ENCODE peak calls at places on chromosomes 16 and 17, in seven cellular contexts. M is HCT116, R is WTC11, I is HEK293T, E is HepG2, S is K562, B is GM12878. Z is an unnamed sample.

GRCh38 chr16:79437764-79438728 is 162.5 kb downstream of the MAF start:
- DNase-seq in R (peak), E (no peak), M (no peak), S (no peak), I (no peak), B (no peak), Z (no peak)

GRCh38 chr17:21272881-21273839 is 11.4 kb upstream of the MAP2K3 start:
- DNase-seq in R (no peak), B (no peak), S (peak), I (no peak), E (no peak), M (no peak), Z (no peak)

GRCh38 chr17:29369831-29370735 is 20.1 kb upstream of the TAOK1 start:
- DNase-seq in B (peak), R (peak), I (peak), S (peak), E (peak), M (peak), Z (no peak)

GRCh38 chr17:44117351-44117750 is 6.1 kb downstream of the HDAC5 start:
- DNase-seq in B (no peak), M (no peak), E (no peak), R (no peak), S (no peak), I (no peak), Z (no peak)

GRCh38 chr17:4708436-4708835 is 2.0 kb upstream of the ARRB2 start:
- DNase-seq in B (no peak), M (no peak), S (no peak), E (peak), I (no peak), R (peak), Z (peak)

GRCh38 chr17:49198206-49198605 is 12.2 kb downstream of the GNGT2 start:
- DNase-seq in I (no peak), S (no peak), E (no peak), R (no peak), B (no peak), M (no peak), Z (no peak)

GRCh38 chr17:7707858-7708750 is 3.1 kb downstream of the EFNB3 start:
- DNase-seq in I (no peak), B (no peak), R (no peak), M (no peak), S (no peak), E (no peak), Z (no peak)

GRCh38 chr17:44972953-44973352 is 4.8 kb upstream of the C1QL1 start:
- DNase-seq in R (no peak), M (no peak), S (no peak), E (peak), B (no peak), I (no peak), Z (no peak)

GRCh38 chr16:85093705-85094104 is 18.6 kb downstream of the CIBAR2 start:
- DNase-seq in S (peak), E (no peak), I (no peak), M (no peak), B (no peak), R (no peak), Z (no peak)

GRCh38 chr17:62869885-62870580 is 61.9 kb upstream of the MARCHF10 start:
- DNase-seq in S (no peak), R (peak), E (no peak), B (no peak), M (no peak), I (peak), Z (peak)

GRCh38 chr17:15354256-15354655 is 12.9 kb upstream of the TEKT3 start:
- DNase-seq in E (peak), R (no peak), S (no peak), B (no peak), I (no peak), M (no peak), Z (no peak)

GRCh38 chr17:7014995-7015586 is 2.7 kb downstream of the RNASEK start:
- DNase-seq in I (no peak), E (no peak), R (no peak), B (peak), S (no peak), M (no peak), Z (no peak)

GRCh38 chr17:1829579-1830257 is at the start of the genes RPA1 and SMYD4:
- DNase-seq in E (peak), R (peak), I (peak), S (peak), B (peak), M (peak), Z (peak)

GRCh38 chr17:34997355-34997862 is 17.1 kb downstream of the LIG3 start:
- DNase-seq in M (no peak), B (no peak), I (no peak), E (no peak), R (no peak), S (no peak), Z (no peak)
- TF ChIP-seq SP1 in M (no peak), B (no peak), I (no peak), E (no peak), R (no peak), S (no peak), Z (no peak)

DNA sequence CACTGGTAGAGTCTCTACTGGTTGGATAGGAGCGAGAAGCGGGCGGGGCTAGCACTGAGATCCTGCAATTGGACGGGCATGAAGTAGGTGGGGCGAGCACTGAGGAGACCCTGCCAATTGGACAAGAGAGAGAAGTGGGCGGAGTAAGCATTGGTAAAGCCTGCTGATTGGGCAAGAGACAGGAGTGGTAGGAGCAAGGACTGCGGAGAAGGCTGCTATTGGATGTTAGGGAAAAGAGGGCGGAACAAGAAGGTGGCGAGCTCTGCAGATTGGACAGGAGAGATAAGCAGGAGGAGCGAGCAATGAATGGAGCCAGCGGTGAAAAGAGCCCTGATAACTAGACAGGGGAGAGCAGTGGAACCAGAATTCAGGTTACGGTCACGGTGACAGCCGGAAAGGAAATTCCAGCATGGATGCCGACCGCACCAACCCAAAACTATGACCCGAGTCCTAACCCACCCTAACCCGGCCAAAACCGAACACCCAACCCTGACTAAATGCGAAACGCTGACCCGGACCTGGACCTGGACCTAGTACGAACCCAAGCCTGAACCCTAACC is 4.8 kb downstream of the SCGB1C2 start:
- DNase-seq in R (no peak), M (peak), S (no peak), I (peak), E (peak), B (no peak), Z (no peak)
- TF ChIP-seq SP1 in R (no peak), M (no peak), S (no peak), I (no peak), E (no peak), B (no peak), Z (no peak)

GRCh38 chr16:54284319-54284930 is 2.2 kb downstream of the IRX3 start:
- DNase-seq in M (no peak), S (no peak), E (no peak), R (peak), I (no peak), B (no peak), Z (no peak)

GRCh38 chr16:54286067-54286329 is 589 bp downstream of the IRX3 start:
- DNase-seq in E (no peak), I (no peak), R (no peak), S (no peak), B (no peak), M (no peak), Z (no peak)

GRCh38 chr16:54284931-54285413 is 1.6 kb downstream of the IRX3 start:
- DNase-seq in M (no peak), R (peak), B (no peak), E (no peak), S (no peak), I (no peak), Z (peak)

GRCh38 chr16:54286330-54287017 is at the start of gene IRX3:
- DNase-seq in E (peak), I (peak), S (no peak), B (no peak), R (peak), M (peak), Z (peak)

DNA sequence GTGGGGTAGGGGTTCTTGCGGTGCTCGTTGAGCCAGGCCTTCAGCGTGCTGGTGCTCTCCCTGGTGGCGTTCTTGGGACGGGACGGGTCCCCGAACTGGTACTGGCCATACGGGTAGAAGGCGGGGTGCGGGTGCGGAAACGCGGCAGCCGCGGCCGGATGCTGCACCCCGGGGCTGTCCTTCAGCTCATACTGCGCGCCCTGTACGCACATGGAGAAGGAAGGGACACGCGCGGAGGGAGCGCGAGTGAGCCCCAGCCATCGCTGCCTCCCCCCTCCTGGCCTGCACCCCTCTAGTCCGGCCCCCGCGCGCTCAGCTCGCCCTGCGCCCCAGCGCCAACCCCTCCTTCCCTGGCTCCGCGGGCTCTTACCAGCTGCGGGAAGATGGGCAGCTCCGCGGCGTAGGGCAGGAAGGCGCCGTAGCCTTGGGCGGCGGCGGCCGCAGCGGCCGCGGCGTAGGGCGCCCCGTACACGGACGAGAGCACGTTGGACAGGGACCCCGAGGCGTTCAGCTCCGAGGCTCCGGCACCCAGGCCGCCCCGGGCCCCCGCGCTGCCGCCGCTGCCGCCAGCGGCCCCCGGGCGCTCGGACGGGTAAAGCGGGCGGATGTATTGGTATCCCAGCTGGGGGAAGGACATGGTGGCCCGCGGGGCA is 1.0 kb downstream of the IRX3 start:
- DNase-seq in M (no peak), I (peak), B (no peak), S (no peak), R (peak), E (peak), Z (no peak)
- TF ChIP-seq SP1 in M (no peak), I (no peak), B (no peak), S (no peak), R (no peak), E (no peak), Z (no peak)

GRCh38 chr16:9184354-9184690 is 92.9 kb downstream of the HAPSTR1 start:
- DNase-seq in E (no peak), S (no peak), I (no peak), R (no peak), B (no peak), M (no peak), Z (no peak)

GRCh38 chr16:9186061-9186460 is 94.6 kb downstream of the HAPSTR1 start:
- DNase-seq in S (no peak), E (no peak), M (no peak), R (no peak), B (no peak), I (no peak), Z (no peak)

GRCh38 chr16:9191274-9191850 is 99.9 kb downstream of the HAPSTR1 start:
- DNase-seq in E (no peak), R (no peak), B (no peak), I (no peak), S (no peak), M (no peak), Z (no peak)

GRCh38 chr16:9183682-9184353 is 92.4 kb downstream of the HAPSTR1 start:
- DNase-seq in E (no peak), I (no peak), B (no peak), S (peak), R (peak), M (no peak), Z (no peak)

GRCh38 chr16:9185396-9185795 is 94.0 kb downstream of the HAPSTR1 start:
- DNase-seq in S (no peak), I (no peak), R (no peak), M (no peak), B (no peak), E (no peak), Z (no peak)
- TF ChIP-seq SP1 in S (no peak), I (no peak), R (no peak), M (no peak), B (no peak), E (no peak), Z (no peak)

DNA sequence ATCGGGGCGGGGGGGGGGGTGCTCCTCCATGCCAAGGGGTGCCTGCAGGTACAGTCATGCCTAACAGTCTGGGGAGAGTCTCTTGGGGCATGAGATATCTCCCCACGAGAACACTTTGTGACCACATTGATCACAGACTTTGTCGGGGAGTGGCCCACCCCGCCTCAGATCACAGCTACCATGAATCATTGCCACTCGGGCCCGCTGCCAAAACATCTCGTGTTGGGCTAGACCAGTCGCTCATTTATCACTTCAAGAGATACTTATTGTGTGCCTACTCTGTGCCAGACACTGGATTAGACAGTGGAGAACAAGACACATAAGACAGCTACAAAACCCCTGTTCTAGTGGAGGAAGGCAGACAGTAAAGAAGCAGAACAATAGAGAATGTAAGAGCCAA is 72.6 kb downstream of the CLEC16A start:
- DNase-seq in I (no peak), R (no peak), B (no peak), E (peak), M (peak), S (no peak), Z (no peak)
- TF ChIP-seq SP1 in I (no peak), R (no peak), B (no peak), E (no peak), M (no peak), S (no peak), Z (no peak)

DNA sequence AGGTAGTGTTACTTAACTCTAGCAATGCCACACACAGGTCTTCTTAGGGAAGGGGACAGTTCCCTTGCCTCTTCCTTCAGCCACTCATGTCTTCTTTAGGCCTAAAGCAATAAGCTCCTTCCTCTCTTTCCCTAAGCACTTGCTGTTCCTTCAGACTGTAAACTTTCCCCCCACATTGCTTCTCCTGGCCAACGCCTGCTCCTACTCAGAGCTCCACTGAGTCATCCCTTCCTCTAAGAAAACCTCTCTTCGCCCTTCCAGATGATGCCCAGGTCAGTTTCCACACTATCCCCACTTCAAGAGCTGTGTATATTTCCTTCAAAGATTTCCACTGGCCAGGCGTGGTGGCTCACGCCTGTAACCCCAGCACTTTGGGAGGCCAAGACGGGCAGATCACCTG is 12.5 kb upstream of the EPOP start:
- DNase-seq in E (no peak), R (no peak), M (no peak), I (no peak), B (no peak), S (no peak), Z (no peak)
- TF ChIP-seq SP1 in E (no peak), R (no peak), M (no peak), I (no peak), B (no peak), S (no peak), Z (no peak)

DNA sequence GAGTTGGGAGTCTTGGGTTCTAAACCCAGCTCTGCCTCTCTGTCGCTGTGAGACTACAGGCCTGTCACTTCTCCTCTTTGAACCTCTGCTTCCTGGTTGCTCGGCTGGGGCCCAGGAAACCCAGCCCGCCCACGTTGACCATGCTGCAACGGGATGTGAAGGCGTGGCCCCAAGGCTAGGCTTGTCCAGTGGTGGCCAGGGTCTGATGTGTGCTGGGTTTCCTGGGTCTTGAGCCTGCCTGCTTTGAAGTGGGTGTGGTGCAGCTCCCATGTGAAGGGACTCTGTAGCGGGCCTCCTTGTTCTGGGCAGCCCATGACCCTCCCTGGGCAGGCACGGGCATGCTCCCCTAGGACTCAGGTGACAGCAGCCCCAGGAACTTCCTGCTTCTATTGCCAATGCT is 82.3 kb downstream of the SDR42E1 start:
- DNase-seq in M (no peak), B (no peak), R (no peak), E (no peak), I (no peak), S (peak), Z (peak)
- TF ChIP-seq SP1 in M (no peak), B (no peak), R (no peak), E (no peak), I (no peak), S (no peak), Z (no peak)

GRCh38 chr17:60443713-60444112 is 21.4 kb downstream of the CHCT1 start:
- DNase-seq in S (no peak), B (no peak), M (no peak), R (no peak), E (no peak), I (no peak), Z (no peak)

GRCh38 chr17:60439501-60439900 is 17.2 kb downstream of the CHCT1 start:
- DNase-seq in I (no peak), R (no peak), E (peak), B (no peak), S (no peak), M (no peak), Z (no peak)

GRCh38 chr17:60442271-60443201 is 20.2 kb downstream of the CHCT1 start:
- DNase-seq in E (peak), M (no peak), B (no peak), S (no peak), I (no peak), R (no peak), Z (no peak)

GRCh38 chr17:60447375-60447774 is 25.1 kb downstream of the CHCT1 start:
- DNase-seq in M (no peak), E (no peak), R (no peak), B (no peak), I (no peak), S (no peak), Z (no peak)

DNA sequence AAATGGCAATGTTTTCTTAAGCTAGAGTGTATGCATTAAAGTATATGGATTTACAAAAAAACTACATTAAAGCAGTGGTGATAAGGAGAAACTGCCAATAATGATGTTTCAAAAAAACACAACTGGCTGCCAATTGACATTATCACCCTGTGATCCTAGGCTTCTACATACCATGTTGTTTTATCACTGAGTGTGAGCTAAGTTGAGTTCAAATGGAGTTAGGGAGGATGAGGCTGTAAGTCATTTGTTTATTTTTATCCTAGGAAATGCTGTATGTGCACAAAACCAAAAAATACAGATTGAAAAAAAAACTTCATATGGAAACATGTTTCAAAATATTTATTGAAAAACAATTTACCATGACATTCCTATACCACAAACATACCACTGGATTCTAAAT is 22.9 kb downstream of the CHCT1 start:
- DNase-seq in R (no peak), E (no peak), I (no peak), S (no peak), M (no peak), B (no peak), Z (no peak)
- TF ChIP-seq SP1 in R (no peak), E (no peak), I (no peak), S (no peak), M (no peak), B (no peak), Z (no peak)

GRCh38 chr17:41777579-41778188 is 8.8 kb downstream of the JUP start:
- DNase-seq in E (peak), I (peak), S (no peak), M (no peak), B (no peak), R (no peak), Z (no peak)
- TF ChIP-seq SP1 in E (no peak), I (no peak), S (no peak), M (no peak), B (no peak), R (no peak), Z (no peak)

GRCh38 chr17:48191362-48191761 is 83.8 kb downstream of the SNX11 start:
- DNase-seq in S (no peak), R (no peak), B (no peak), I (no peak), E (no peak), M (no peak), Z (no peak)

GRCh38 chr17:48192321-48192731 is 84.8 kb downstream of the SNX11 start:
- DNase-seq in M (no peak), S (no peak), E (no peak), B (no peak), I (no peak), R (no peak), Z (no peak)

GRCh38 chr17:48190871-48191270 is 83.3 kb downstream of the SNX11 start:
- DNase-seq in I (no peak), B (no peak), S (no peak), R (no peak), M (no peak), E (no peak), Z (no peak)

GRCh38 chr17:48195910-48196309 is 88.3 kb downstream of the SNX11 start:
- DNase-seq in M (no peak), E (no peak), B (no peak), I (no peak), S (no peak), R (no peak), Z (no peak)

DNA sequence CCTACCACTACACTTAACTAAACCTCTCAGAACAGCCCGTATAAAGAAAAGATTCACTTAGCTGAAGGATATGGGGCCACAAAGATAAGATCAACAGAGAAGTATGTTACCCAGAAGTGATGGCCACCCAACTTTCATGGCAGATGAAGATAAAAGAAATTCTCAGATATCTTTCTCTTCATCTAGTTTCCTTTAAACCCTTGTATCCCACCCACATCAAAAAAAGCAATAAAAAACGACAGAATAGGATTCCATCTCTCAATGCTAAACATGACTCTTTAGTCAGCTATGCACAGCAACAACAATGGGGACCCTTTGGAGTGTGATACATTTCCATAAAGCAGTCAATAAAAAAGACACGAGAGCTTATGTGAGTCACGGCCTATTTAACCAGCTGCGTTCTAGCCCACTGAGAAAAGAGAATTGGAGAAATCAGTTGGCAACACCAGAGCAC is 86.6 kb downstream of the SNX11 start:
- DNase-seq in R (no peak), M (peak), B (no peak), S (no peak), E (no peak), I (no peak), Z (no peak)
- TF ChIP-seq SP1 in R (no peak), M (peak), B (no peak), S (no peak), E (no peak), I (no peak), Z (no peak)